ENCODE peak calls at places on chromosomes 6 and 20, in six cellular contexts. X is IMR-90; W is LHCN-M2; J is stimulated activated CD4-positive, alpha-beta T cell treated with anti-CD3 and anti-CD28 coated beads, Interleukin-1b, Interleukin-23, amount 100 ng/mL, for 1 hour; U is A549; P is T-helper 2 cell. Z is an unnamed sample.

GRCh38 chr6:144314003-144314485 is 28.9 kb downstream of the UTRN start:
- DNase-seq in X (peak; percentile 75), W (no peak), J (no peak), U (no peak), P (no peak), Z (no peak)

GRCh38 chr20:10216146-10216741 is 2.4 kb upstream of the SNAP25 start:
- DNase-seq in X (peak; percentile 70), W (no peak), J (no peak), U (no peak), P (no peak), Z (no peak)

GRCh38 chr20:48148020-48148419 is 362.7 kb upstream of the SULF2 start:
- DNase-seq in X (no peak), W (no peak), J (no peak), U (no peak), P (no peak), Z (no peak)

GRCh38 chr6:87291879-87292278 is 30.5 kb upstream of the SMIM8 start:
- DNase-seq in X (no peak), W (no peak), J (no peak), U (no peak), P (no peak), Z (no peak)

GRCh38 chr6:43284986-43285385 is 13.1 kb upstream of the SLC22A7 start:
- DNase-seq in X (no peak), W (no peak), J (no peak), U (no peak), P (no peak), Z (no peak)

GRCh38 chr20:44057698-44058675 is 129.0 kb downstream of the JPH2 start:
- DNase-seq in X (peak; percentile 44), W (no peak), J (no peak), U (no peak), P (no peak), Z (no peak)

GRCh38 chr20:63089051-63089907 is 82.5 kb upstream of the BHLHE23 start:
- DNase-seq in X (no peak), W (no peak), J (no peak), U (no peak), P (no peak), Z (peak; percentile 51)

GRCh38 chr6:38722037-38722436 is 6.9 kb downstream of the DNAH8 start:
- DNase-seq in X (no peak), W (no peak), J (no peak), U (no peak), P (no peak), Z (no peak)

GRCh38 chr6:166553563-166554271 is 32.8 kb downstream of the RAMACL start:
- DNase-seq in X (peak; percentile 94), W (peak; percentile 94), J (no peak), U (no peak), P (no peak), Z (no peak)

Z was measured in natural killer cell treated with Interleukin-12 subunit alpha and Interleukin-12 subunit beta and Interleukin-15 and Interleukin-18, amount 100 ng/mL, for 72 hours.